ENCODE peak calls at places on chromosomes 4 and X, in five cellular contexts. U is NCI-H524; A is activated CD4-positive, alpha-beta T cell treated with anti-CD3 and anti-CD28 coated beads, Interleukin-2, amount 10 ng/mL, durations not matched to agents 7 days and 5 days; V is GM13976; X is ureter. R is an unnamed sample.

GRCh38 chr4:147117400-147117799 is 171.7 kb upstream of the TTC29 start:
- DNase-seq in U (no peak), A (no peak), V (no peak), X (no peak), R (no peak)

GRCh38 chrX:71992711-71993110 is 82.1 kb downstream of the NHSL2 start:
- DNase-seq in U (no peak), A (peak; percentile 50), V (no peak), X (no peak), R (no peak)

GRCh38 chr4:8237256-8237989 is 32.1 kb upstream of the HTRA3 start:
- DNase-seq in U (no peak), A (no peak), V (no peak), X (no peak), R (no peak)

GRCh38 chrX:118872102-118872566 is 48.5 kb downstream of the ZCCHC12 start:
- DNase-seq in U (no peak), A (no peak), V (no peak), X (no peak), R (no peak)

GRCh38 chrX:23334871-23335599 is 386 bp downstream of the PTCHD1 start:
- DNase-seq in U (no peak), A (no peak), V (peak; percentile 11), X (no peak), R (peak; percentile 9)

GRCh38 chr4:8540991-8541390 is 39.2 kb upstream of the GPR78 start:
- DNase-seq in U (no peak), A (no peak), V (no peak), X (no peak), R (no peak)

GRCh38 chrX:113977887-113978286 is 606.0 kb upstream of the HTR2C start:
- DNase-seq in U (no peak), A (no peak), V (no peak), X (no peak), R (no peak)

GRCh38 chr4:144646523-144647094 is 653 bp downstream of the HHIP start:
- DNase-seq in U (peak; percentile 33), A (no peak), V (peak; percentile 22), X (no peak), R (peak; percentile 32)

GRCh38 chrX:51614353-51614752 is 4.4 kb downstream of the CENPVL3 start:
- DNase-seq in U (no peak), A (peak; percentile 7), V (peak; percentile 26), X (no peak), R (peak; percentile 24)

GRCh38 chr4:39452153-39452859 is 6.4 kb downstream of the RPL9 start:
- DNase-seq in U (no peak), A (no peak), V (no peak), X (no peak), R (no peak)

GRCh38 chrX:17654116-17654515 is 83.2 kb upstream of the SCML1 start:
- DNase-seq in U (no peak), A (peak; percentile 24), V (no peak), X (no peak), R (no peak)